ENCODE peak calls at places on chromosomes 11 and 22, in seven cellular contexts. K is germinal center; E is GM13977; R is activated naive CD8-positive, alpha-beta T cell treated with anti-CD3 and anti-CD28 coated beads, Interleukin-2, amount 50 U/mL, for 24 hours; V is posterior cingulate gyrus; U is Right ventricle myocardium superior; A is lung. P is an unnamed sample.

GRCh38 chr11:94544832-94545640 is 1.3 kb downstream of the FUT4 start:
- DNase-seq in K (no peak), E (no peak), R (no peak), V (peak), U (peak), A (no peak), P (no peak)

GRCh38 chr11:61863548-61864081 is 27.7 kb downstream of the FADS3 start:
- DNase-seq in K (no peak), E (no peak), R (no peak), V (no peak), U (no peak), A (no peak), P (no peak)

GRCh38 chr11:111939836-111940604 is 2.9 kb downstream of the DIXDC1 start:
- DNase-seq in K (no peak), E (no peak), R (no peak), V (no peak), U (no peak), A (no peak), P (no peak)

GRCh38 chr22:48721394-48721666 is 1106.3 kb downstream of the BRD1 start:
- DNase-seq in K (no peak), E (no peak), R (no peak), V (no peak), U (no peak), A (no peak), P (no peak)

GRCh38 chr22:37545703-37546435 is 14.4 kb upstream of the CDC42EP1 start:
- DNase-seq in K (no peak), E (no peak), R (no peak), V (no peak), U (peak), A (peak), P (no peak)

GRCh38 chr11:62719302-62719978 is 7.8 kb downstream of the HNRNPUL2 start:
- DNase-seq in K (no peak), E (no peak), R (no peak), V (no peak), U (no peak), A (no peak), P (no peak)

GRCh38 chr11:16863382-16863781 is 124.9 kb downstream of the C11orf58 start:
- DNase-seq in K (no peak), E (no peak), R (no peak), V (no peak), U (peak), A (no peak), P (no peak)

GRCh38 chr22:28398355-28398754 is 281.3 kb downstream of the TTC28 start:
- DNase-seq in K (no peak), E (no peak), R (no peak), V (no peak), U (no peak), A (no peak), P (no peak)

GRCh38 chr11:113331436-113331835 is 17.1 kb downstream of the TTC12 start:
- DNase-seq in K (no peak), E (no peak), R (no peak), V (no peak), U (no peak), A (no peak), P (no peak)

GRCh38 chr11:83666149-83666548 is 380.0 kb upstream of the CCDC90B start:
- DNase-seq in K (no peak), E (no peak), R (no peak), V (no peak), U (no peak), A (no peak), P (no peak)

GRCh38 chr11:76783901-76784813 is 1.0 kb downstream of the TSKU start:
- DNase-seq in K (no peak), E (no peak), R (no peak), V (no peak), U (peak), A (no peak), P (no peak)